ENCODE peak calls at places on chromosome 9, in four cellular contexts. One of them, this sample, is unnamed.

GRCh38 chr9:132894343-132894742 is 15.6 kb downstream of the SPACA9 start:
- DNase-seq in Kasumi-1: no peak
- DNase-seq in stimulated activated CD4-positive, alpha-beta T cell treated with anti-CD3 and anti-CD28 coated beads, Interleukin-15, amount 100 ng/mL, for 24 hours: no peak
- DNase-seq in naive B cell: no peak
- DNase-seq in this sample: no peak

GRCh38 chr9:110452227-110452801 is 114.7 kb upstream of the TXNDC8 start:
- DNase-seq in Kasumi-1: peak; percentile 38
- DNase-seq in stimulated activated CD4-positive, alpha-beta T cell treated with anti-CD3 and anti-CD28 coated beads, Interleukin-15, amount 100 ng/mL, for 24 hours: no peak
- DNase-seq in naive B cell: no peak
- DNase-seq in this sample: peak; percentile 13

GRCh38 chr9:35158501-35159280 is 3.1 kb upstream of the UNC13B start:
- DNase-seq in Kasumi-1: no peak
- DNase-seq in stimulated activated CD4-positive, alpha-beta T cell treated with anti-CD3 and anti-CD28 coated beads, Interleukin-15, amount 100 ng/mL, for 24 hours: peak; percentile 3
- DNase-seq in naive B cell: no peak
- DNase-seq in this sample: no peak

GRCh38 chr9:89601306-89601705 is 3.5 kb upstream of the GADD45G start:
- DNase-seq in Kasumi-1: no peak
- DNase-seq in stimulated activated CD4-positive, alpha-beta T cell treated with anti-CD3 and anti-CD28 coated beads, Interleukin-15, amount 100 ng/mL, for 24 hours: no peak
- DNase-seq in naive B cell: no peak
- DNase-seq in this sample: no peak

GRCh38 chr9:4689687-4690104 is 10.3 kb downstream of the CDC37L1 start:
- DNase-seq in Kasumi-1: no peak
- DNase-seq in stimulated activated CD4-positive, alpha-beta T cell treated with anti-CD3 and anti-CD28 coated beads, Interleukin-15, amount 100 ng/mL, for 24 hours: peak; percentile 27
- DNase-seq in naive B cell: no peak
- DNase-seq in this sample: no peak

GRCh38 chr9:111036946-111037743 is 1.1 kb downstream of the LPAR1 start:
- DNase-seq in Kasumi-1: peak; percentile 39
- DNase-seq in stimulated activated CD4-positive, alpha-beta T cell treated with anti-CD3 and anti-CD28 coated beads, Interleukin-15, amount 100 ng/mL, for 24 hours: no peak
- DNase-seq in naive B cell: no peak
- DNase-seq in this sample: no peak

GRCh38 chr9:23746317-23746716 is 79.7 kb downstream of the ELAVL2 start:
- DNase-seq in Kasumi-1: no peak
- DNase-seq in stimulated activated CD4-positive, alpha-beta T cell treated with anti-CD3 and anti-CD28 coated beads, Interleukin-15, amount 100 ng/mL, for 24 hours: no peak
- DNase-seq in naive B cell: no peak
- DNase-seq in this sample: no peak

GRCh38 chr9:114680266-114681011 is 1.6 kb downstream of the TEX48 start:
- DNase-seq in Kasumi-1: no peak
- DNase-seq in stimulated activated CD4-positive, alpha-beta T cell treated with anti-CD3 and anti-CD28 coated beads, Interleukin-15, amount 100 ng/mL, for 24 hours: no peak
- DNase-seq in naive B cell: no peak
- DNase-seq in this sample: no peak

GRCh38 chr9:123927625-123928308 is 2.2 kb downstream of the DENND1A start:
- DNase-seq in Kasumi-1: peak; percentile 61
- DNase-seq in stimulated activated CD4-positive, alpha-beta T cell treated with anti-CD3 and anti-CD28 coated beads, Interleukin-15, amount 100 ng/mL, for 24 hours: no peak
- DNase-seq in naive B cell: peak; percentile 7
- DNase-seq in this sample: peak; percentile 86

GRCh38 chr9:124279531-124280175 is 21.9 kb downstream of the NEK6 start:
- DNase-seq in Kasumi-1: no peak
- DNase-seq in stimulated activated CD4-positive, alpha-beta T cell treated with anti-CD3 and anti-CD28 coated beads, Interleukin-15, amount 100 ng/mL, for 24 hours: no peak
- DNase-seq in naive B cell: no peak
- DNase-seq in this sample: no peak

GRCh38 chr9:15403155-15403554 is 19.5 kb upstream of the SNAPC3 start:
- DNase-seq in Kasumi-1: peak; percentile 6
- DNase-seq in stimulated activated CD4-positive, alpha-beta T cell treated with anti-CD3 and anti-CD28 coated beads, Interleukin-15, amount 100 ng/mL, for 24 hours: peak; percentile 8
- DNase-seq in naive B cell: no peak
- DNase-seq in this sample: peak; percentile 33

GRCh38 chr9:6782378-6782777 is 24.6 kb downstream of the KDM4C start:
- DNase-seq in Kasumi-1: no peak
- DNase-seq in stimulated activated CD4-positive, alpha-beta T cell treated with anti-CD3 and anti-CD28 coated beads, Interleukin-15, amount 100 ng/mL, for 24 hours: no peak
- DNase-seq in naive B cell: no peak
- DNase-seq in this sample: no peak

GRCh38 chr9:93949694-93950449 is 5.3 kb downstream of the BARX1 start:
- DNase-seq in Kasumi-1: no peak
- DNase-seq in stimulated activated CD4-positive, alpha-beta T cell treated with anti-CD3 and anti-CD28 coated beads, Interleukin-15, amount 100 ng/mL, for 24 hours: no peak
- DNase-seq in naive B cell: no peak
- DNase-seq in this sample: no peak

GRCh38 chr9:136147890-136148714 is 29.4 kb upstream of the TMEM250 start:
- DNase-seq in Kasumi-1: no peak
- DNase-seq in stimulated activated CD4-positive, alpha-beta T cell treated with anti-CD3 and anti-CD28 coated beads, Interleukin-15, amount 100 ng/mL, for 24 hours: no peak
- DNase-seq in naive B cell: no peak
- DNase-seq in this sample: no peak

GRCh38 chr9:134698587-134699342 is 57.2 kb downstream of the COL5A1 start:
- DNase-seq in Kasumi-1: peak; percentile 21
- DNase-seq in stimulated activated CD4-positive, alpha-beta T cell treated with anti-CD3 and anti-CD28 coated beads, Interleukin-15, amount 100 ng/mL, for 24 hours: peak; percentile 73
- DNase-seq in naive B cell: peak; percentile 43
- DNase-seq in this sample: peak; percentile 22

GRCh38 chr9:114092336-114092735 is 6.8 kb downstream of the KIF12 start:
- DNase-seq in Kasumi-1: no peak
- DNase-seq in stimulated activated CD4-positive, alpha-beta T cell treated with anti-CD3 and anti-CD28 coated beads, Interleukin-15, amount 100 ng/mL, for 24 hours: no peak
- DNase-seq in naive B cell: no peak
- DNase-seq in this sample: no peak

GRCh38 chr9:121226186-121226585 is 24.5 kb upstream of the RAB14 start:
- DNase-seq in Kasumi-1: no peak
- DNase-seq in stimulated activated CD4-positive, alpha-beta T cell treated with anti-CD3 and anti-CD28 coated beads, Interleukin-15, amount 100 ng/mL, for 24 hours: no peak
- DNase-seq in naive B cell: no peak
- DNase-seq in this sample: no peak

GRCh38 chr9:13769641-13770040 is 490.1 kb upstream of the MPDZ start:
- DNase-seq in Kasumi-1: no peak
- DNase-seq in stimulated activated CD4-positive, alpha-beta T cell treated with anti-CD3 and anti-CD28 coated beads, Interleukin-15, amount 100 ng/mL, for 24 hours: no peak
- DNase-seq in naive B cell: no peak
- DNase-seq in this sample: no peak

GRCh38 chr9:80147866-80148265 is 576.1 kb downstream of the TLE4 start:
- DNase-seq in Kasumi-1: no peak
- DNase-seq in stimulated activated CD4-positive, alpha-beta T cell treated with anti-CD3 and anti-CD28 coated beads, Interleukin-15, amount 100 ng/mL, for 24 hours: no peak
- DNase-seq in naive B cell: no peak
- DNase-seq in this sample: no peak

This sample was measured in AML-193.